ENCODE peak calls at places on chromosomes 11 and 22, in five cellular contexts. One of them, this sample, is unnamed.

GRCh38 chr22:38313384-38313955 is 3.8 kb downstream of the CSNK1E start:
- DNase-seq in GM23338: no peak
- DNase-seq in HCT116: no peak
- DNase-seq in MM.1S: peak; percentile 56
- DNase-seq in GM23248: peak; percentile 84
- DNase-seq in this sample: peak; percentile 73

GRCh38 chr11:8765294-8765693 is 82.7 kb downstream of the RPL27A start:
- DNase-seq in GM23338: no peak
- DNase-seq in HCT116: no peak
- DNase-seq in MM.1S: no peak
- DNase-seq in GM23248: peak; percentile 76
- DNase-seq in this sample: no peak

GRCh38 chr11:116162541-116163230 is 610.1 kb downstream of the BUD13 start:
- DNase-seq in GM23338: peak; percentile 92
- DNase-seq in HCT116: no peak
- DNase-seq in GM23248: no peak
- DNase-seq in MM.1S: no peak
- DNase-seq in this sample: no peak

GRCh38 chr22:39675907-39676306 is 105.4 kb downstream of the CACNA1I start:
- DNase-seq in MM.1S: no peak
- DNase-seq in HCT116: no peak
- DNase-seq in GM23338: peak; percentile 17
- DNase-seq in GM23248: no peak
- DNase-seq in this sample: no peak

GRCh38 chr11:9273430-9274336 is 8.5 kb upstream of the DENND5A start:
- DNase-seq in GM23338: no peak
- DNase-seq in HCT116: no peak
- DNase-seq in MM.1S: no peak
- DNase-seq in GM23248: peak; percentile 61
- DNase-seq in this sample: no peak

GRCh38 chr22:46052801-46053562 is 76.0 kb upstream of the WNT7B start:
- DNase-seq in GM23248: peak; percentile 77
- DNase-seq in MM.1S: peak; percentile 81
- DNase-seq in HCT116: no peak
- DNase-seq in GM23338: no peak
- DNase-seq in this sample: peak; percentile 33

GRCh38 chr22:48803171-48803992 is 1024.3 kb downstream of the BRD1 start:
- DNase-seq in GM23338: no peak
- DNase-seq in MM.1S: no peak
- DNase-seq in HCT116: no peak
- DNase-seq in GM23248: no peak
- DNase-seq in this sample: no peak

GRCh38 chr11:120564573-120565301 is 53.2 kb downstream of the GRIK4 start:
- DNase-seq in HCT116: no peak
- DNase-seq in GM23248: peak; percentile 90
- DNase-seq in GM23338: peak; percentile 46
- DNase-seq in MM.1S: no peak
- DNase-seq in this sample: no peak

GRCh38 chr11:74004694-74005615 is 3.9 kb downstream of the UCP3 start:
- DNase-seq in MM.1S: peak; percentile 16
- DNase-seq in HCT116: no peak
- DNase-seq in GM23338: no peak
- DNase-seq in GM23248: no peak
- DNase-seq in this sample: no peak

GRCh38 chr11:98056945-98057344 is 963.8 kb upstream of the CNTN5 start:
- DNase-seq in GM23338: no peak
- DNase-seq in GM23248: no peak
- DNase-seq in HCT116: no peak
- DNase-seq in MM.1S: no peak
- DNase-seq in this sample: no peak

GRCh38 chr11:78019808-78020207 is 3.3 kb downstream of the KCTD14 start:
- DNase-seq in GM23248: no peak
- DNase-seq in HCT116: no peak
- DNase-seq in MM.1S: no peak
- DNase-seq in GM23338: no peak
- DNase-seq in this sample: peak; percentile 80

GRCh38 chr11:131064373-131064991 is 148.2 kb upstream of the SNX19 start:
- DNase-seq in GM23248: peak; percentile 75
- DNase-seq in MM.1S: peak; percentile 48
- DNase-seq in GM23338: peak; percentile 95
- DNase-seq in HCT116: peak; percentile 13
- DNase-seq in this sample: peak; percentile 82

GRCh38 chr11:29318134-29318845 is 698.5 kb downstream of the KCNA4 start:
- DNase-seq in HCT116: no peak
- DNase-seq in GM23248: peak; percentile 60
- DNase-seq in GM23338: no peak
- DNase-seq in MM.1S: no peak
- DNase-seq in this sample: peak; percentile 54

GRCh38 chr11:69659591-69659990 is 15.6 kb downstream of the LTO1 start:
- DNase-seq in GM23248: no peak
- DNase-seq in MM.1S: no peak
- DNase-seq in HCT116: no peak
- DNase-seq in GM23338: no peak
- DNase-seq in this sample: no peak

GRCh38 chr11:115422013-115422697 is 82.1 kb downstream of the CADM1 start:
- DNase-seq in MM.1S: no peak
- DNase-seq in GM23248: no peak
- DNase-seq in HCT116: no peak
- DNase-seq in GM23338: peak; percentile 27
- DNase-seq in this sample: no peak

GRCh38 chr11:35250631-35251030 is 111.7 kb downstream of the CD44 start:
- DNase-seq in MM.1S: no peak
- DNase-seq in GM23248: no peak
- DNase-seq in HCT116: no peak
- DNase-seq in GM23338: no peak
- DNase-seq in this sample: no peak

GRCh38 chr11:6576471-6577373 is 26.7 kb downstream of the RRP8 start:
- DNase-seq in MM.1S: no peak
- DNase-seq in GM23248: peak; percentile 75
- DNase-seq in HCT116: no peak
- DNase-seq in GM23338: peak; percentile 7
- DNase-seq in this sample: no peak

GRCh38 chr11:119741369-119742262 is 12.6 kb upstream of the NECTIN1 start:
- DNase-seq in MM.1S: peak; percentile 58
- DNase-seq in GM23338: peak; percentile 80
- DNase-seq in GM23248: peak; percentile 45
- DNase-seq in HCT116: no peak
- DNase-seq in this sample: peak; percentile 60

GRCh38 chr11:116262370-116262769 is 510.4 kb downstream of the BUD13 start:
- DNase-seq in GM23248: no peak
- DNase-seq in MM.1S: peak; percentile 62
- DNase-seq in HCT116: no peak
- DNase-seq in GM23338: no peak
- DNase-seq in this sample: no peak

GRCh38 chr11:130066338-130066737 is 3.4 kb upstream of the APLP2 start:
- DNase-seq in GM23248: no peak
- DNase-seq in GM23338: no peak
- DNase-seq in MM.1S: no peak
- DNase-seq in HCT116: no peak
- DNase-seq in this sample: no peak

GRCh38 chr11:35031869-35032268 is 107.1 kb upstream of the CD44 start:
- DNase-seq in MM.1S: no peak
- DNase-seq in GM23338: no peak
- DNase-seq in GM23248: peak; percentile 79
- DNase-seq in HCT116: no peak
- DNase-seq in this sample: peak; percentile 92

GRCh38 chr11:73344191-73344607 is 32.0 kb upstream of the RELT start:
- DNase-seq in HCT116: no peak
- DNase-seq in GM23338: no peak
- DNase-seq in MM.1S: no peak
- DNase-seq in GM23248: no peak
- DNase-seq in this sample: no peak

GRCh38 chr11:128354476-128354875 is 232.9 kb downstream of the ETS1 start:
- DNase-seq in MM.1S: no peak
- DNase-seq in GM23338: no peak
- DNase-seq in GM23248: peak; percentile 30
- DNase-seq in HCT116: no peak
- DNase-seq in this sample: peak; percentile 48

GRCh38 chr11:17822021-17822781 is 87.6 kb downstream of the KCNC1 start:
- DNase-seq in HCT116: no peak
- DNase-seq in GM23248: peak; percentile 83
- DNase-seq in GM23338: peak; percentile 19
- DNase-seq in MM.1S: no peak
- DNase-seq in this sample: no peak

GRCh38 chr22:32836286-32836859 is 34.9 kb downstream of the TIMP3 start:
- DNase-seq in GM23338: peak; percentile 68
- DNase-seq in MM.1S: peak; percentile 42
- DNase-seq in GM23248: peak; percentile 56
- DNase-seq in HCT116: no peak
- DNase-seq in this sample: peak; percentile 17

GRCh38 chr11:77647906-77648305 is 10.3 kb upstream of the CLNS1A start:
- DNase-seq in MM.1S: no peak
- DNase-seq in GM23338: no peak
- DNase-seq in HCT116: no peak
- DNase-seq in GM23248: peak; percentile 33
- DNase-seq in this sample: no peak

GRCh38 chr11:35602979-35603378 is 15.3 kb upstream of the FJX1 start:
- DNase-seq in GM23338: no peak
- DNase-seq in HCT116: no peak
- DNase-seq in MM.1S: no peak
- DNase-seq in GM23248: no peak
- DNase-seq in this sample: no peak

GRCh38 chr11:74162688-74163467 is 7.9 kb downstream of the C2CD3 start:
- DNase-seq in HCT116: no peak
- DNase-seq in GM23338: no peak
- DNase-seq in GM23248: no peak
- DNase-seq in MM.1S: no peak
- DNase-seq in this sample: no peak

GRCh38 chr11:124481365-124482323 is 36.1 kb upstream of the OR8B8 start:
- DNase-seq in HCT116: no peak
- DNase-seq in GM23338: peak; percentile 65
- DNase-seq in GM23248: peak; percentile 66
- DNase-seq in MM.1S: peak; percentile 54
- DNase-seq in this sample: peak; percentile 57

GRCh38 chr11:1207451-1208360 is 15.2 kb upstream of the MUC5B start:
- DNase-seq in HCT116: no peak
- DNase-seq in GM23248: no peak
- DNase-seq in MM.1S: no peak
- DNase-seq in GM23338: no peak
- DNase-seq in this sample: no peak

GRCh38 chr22:23639661-23640060 is 7.5 kb upstream of the DRICH1 start:
- DNase-seq in MM.1S: no peak
- DNase-seq in HCT116: no peak
- DNase-seq in GM23338: no peak
- DNase-seq in GM23248: no peak
- DNase-seq in this sample: no peak

GRCh38 chr11:128551641-128552335 is 35.6 kb downstream of the ETS1 start:
- DNase-seq in MM.1S: no peak
- DNase-seq in HCT116: no peak
- DNase-seq in GM23338: no peak
- DNase-seq in GM23248: no peak
- DNase-seq in this sample: peak; percentile 35

GRCh38 chr11:2534131-2534956 is 89.5 kb downstream of the KCNQ1 start:
- DNase-seq in GM23338: peak; percentile 47
- DNase-seq in HCT116: peak; percentile 53
- DNase-seq in MM.1S: no peak
- DNase-seq in GM23248: peak; percentile 16
- DNase-seq in this sample: peak; percentile 86

DNA sequence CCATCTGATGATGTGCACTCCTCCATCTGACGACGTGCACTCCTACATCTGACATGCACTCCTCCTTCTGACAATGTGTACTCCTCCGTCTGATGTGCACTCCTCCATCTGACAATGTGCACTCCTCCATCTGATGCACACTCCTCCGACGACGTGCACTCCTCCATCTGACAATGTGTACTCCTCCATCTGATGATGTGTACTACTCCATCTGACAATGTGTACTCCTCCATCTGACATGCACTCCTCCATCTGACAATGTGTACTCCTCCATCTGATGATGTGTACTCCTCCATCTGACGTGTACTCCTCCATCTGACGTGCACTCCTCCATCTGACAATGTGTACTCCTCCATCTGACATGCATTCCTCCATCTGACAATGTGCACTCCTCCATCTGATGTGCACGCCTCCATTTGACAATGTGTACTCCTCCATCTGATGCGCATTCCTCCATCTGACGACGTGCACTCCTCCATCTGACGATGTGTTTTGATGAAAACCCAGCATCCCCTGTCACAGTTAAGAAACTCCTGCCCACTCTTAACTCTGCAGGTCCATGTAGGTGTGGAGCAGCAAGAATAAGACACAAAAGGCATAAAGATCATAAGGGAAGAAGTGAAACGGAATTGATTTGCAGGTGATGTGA is 9.7 kb upstream of the IL17REL start:
- DNase-seq in HCT116: no peak
- DNase-seq in GM23338: no peak
- DNase-seq in MM.1S: no peak
- DNase-seq in GM23248: no peak
- DNase-seq in this sample: no peak
- TF ChIP-seq EZH2phosphoT487 in HCT116: no peak
- TF ChIP-seq EZH2phosphoT487 in GM23338: no peak
- TF ChIP-seq EZH2phosphoT487 in MM.1S: no peak
- TF ChIP-seq EZH2phosphoT487 in GM23248: no peak
- TF ChIP-seq EZH2phosphoT487 in this sample: no peak

GRCh38 chr22:29184886-29185575 is 20.7 kb upstream of the EMID1 start:
- DNase-seq in HCT116: no peak
- DNase-seq in GM23248: no peak
- DNase-seq in MM.1S: no peak
- DNase-seq in GM23338: no peak
- DNase-seq in this sample: no peak
- H3K27ac ChIP-seq in HCT116: no peak overlapping the region
- H3K27ac ChIP-seq in GM23248: no peak overlapping the region
- H3K27ac ChIP-seq in MM.1S: no peak overlapping the region
- H3K27ac ChIP-seq in GM23338: no peak overlapping the region
- H3K27ac ChIP-seq in this sample: no peak overlapping the region

GRCh38 chr11:13168281-13168680 is 109.3 kb upstream of the BMAL1 start:
- DNase-seq in GM23248: no peak
- DNase-seq in GM23338: no peak
- DNase-seq in HCT116: no peak
- DNase-seq in MM.1S: no peak
- DNase-seq in this sample: no peak
- H2AFZ ChIP-seq in GM23248: no peak overlapping the region
- H2AFZ ChIP-seq in GM23338: no peak overlapping the region
- H2AFZ ChIP-seq in HCT116: no peak overlapping the region
- H2AFZ ChIP-seq in MM.1S: no peak overlapping the region
- H2AFZ ChIP-seq in this sample: no peak overlapping the region

GRCh38 chr11:62604460-62605130 is 2.9 kb upstream of the MTA2 start:
- DNase-seq in HCT116: no peak
- DNase-seq in MM.1S: no peak
- DNase-seq in GM23248: no peak
- DNase-seq in GM23338: peak; percentile 67
- DNase-seq in this sample: no peak
- TF ChIP-seq EZH2phosphoT487 in HCT116: no peak
- TF ChIP-seq EZH2phosphoT487 in MM.1S: no peak
- TF ChIP-seq EZH2phosphoT487 in GM23248: no peak
- TF ChIP-seq EZH2phosphoT487 in GM23338: no peak
- TF ChIP-seq EZH2phosphoT487 in this sample: no peak

This sample was measured in PC-3.